ENCODE peak calls at places on chromosomes 6 and 20, in five cellular contexts. B is neuronal stem cell, I is tibial nerve, L is neural progenitor cell, Q is breast epithelium. X is an unnamed sample.

GRCh38 chr20:49724637-49725606 is 11.2 kb upstream of the B4GALT5 start:
- DNase-seq in B (no peak), I (peak; percentile 26), L (no peak), Q (no peak), X (no peak)

GRCh38 chr6:3791526-3792212 is 40.2 kb upstream of the PXDC1 start:
- DNase-seq in B (no peak), I (no peak), L (no peak), Q (no peak), X (no peak)

GRCh38 chr20:59829415-59830106 is 103.9 kb downstream of the SYCP2 start:
- DNase-seq in B (no peak), I (no peak), L (no peak), Q (peak; percentile 22), X (peak; percentile 53)

GRCh38 chr6:148383658-148384417 is 41.2 kb downstream of the SASH1 start:
- DNase-seq in B (no peak), I (no peak), L (no peak), Q (no peak), X (no peak)

GRCh38 chr6:113184291-113184690 is 672.9 kb upstream of the MARCKS start:
- DNase-seq in B (no peak), I (no peak), L (no peak), Q (no peak), X (no peak)

GRCh38 chr20:58690351-58690750 is 2.2 kb upstream of the NPEPL1 start:
- DNase-seq in B (no peak), I (no peak), L (no peak), Q (no peak), X (no peak)

GRCh38 chr6:125858427-125859320 is 67.9 kb downstream of the NCOA7 start:
- DNase-seq in B (peak; percentile 62), I (no peak), L (peak; percentile 83), Q (peak; percentile 55), X (no peak)

GRCh38 chr6:49556429-49556837 is 6.0 kb downstream of the C6orf141 start:
- DNase-seq in B (no peak), I (no peak), L (no peak), Q (no peak), X (no peak)

GRCh38 chr6:161701051-161701450 is 427.2 kb upstream of the AGPAT4 start:
- DNase-seq in B (no peak), I (no peak), L (no peak), Q (no peak), X (no peak)

GRCh38 chr6:37251211-37251610 is 6.4 kb upstream of the TBC1D22B start:
- DNase-seq in B (no peak), I (no peak), L (no peak), Q (no peak), X (no peak)

GRCh38 chr6:2714359-2714895 is 36.3 kb downstream of the MYLK4 start:
- DNase-seq in B (no peak), I (no peak), L (no peak), Q (no peak), X (no peak)